ENCODE peak calls at places on chromosomes 13 and 19, in nine cellular contexts. N, O, T, J, W, V, L, A and I are unnamed samples.

GRCh38 chr19:10471909-10472308 is 31.2 kb downstream of the KEAP1 start:
- DNase-seq in L (no peak), O (no peak), V (no peak), A (no peak), W (no peak), J (peak; percentile 58), N (no peak), T (peak; percentile 35), I (no peak)

GRCh38 chr13:29713841-29714240 is 118.4 kb upstream of the SLC7A1 start:
- DNase-seq in L (no peak), J (no peak), O (no peak), T (peak; percentile 14), V (no peak), A (no peak), N (no peak), W (peak; percentile 42), I (no peak)

GRCh38 chr19:1417145-1417544 is 9.8 kb downstream of the DAZAP1 start:
- DNase-seq in V (no peak), L (no peak), T (peak; percentile 68), N (no peak), O (no peak), A (no peak), J (peak; percentile 46), W (peak; percentile 66), I (no peak)

GRCh38 chr13:67136157-67136556 is 94.0 kb downstream of the PCDH9 start:
- DNase-seq in A (no peak), T (no peak), J (no peak), L (no peak), W (no peak), N (no peak), O (no peak), V (no peak), I (no peak)

GRCh38 chr13:30376426-30377311 is 45.6 kb upstream of the UBE2L5 start:
- DNase-seq in V (peak; percentile 57), L (peak; percentile 72), O (no peak), J (no peak), T (no peak), N (peak; percentile 29), W (no peak), A (peak; percentile 42), I (peak; percentile 16)

GRCh38 chr19:6126335-6126974 is 9.0 kb upstream of the ACSBG2 start:
- DNase-seq in T (peak; percentile 41), W (peak; percentile 61), V (no peak), J (peak; percentile 73), N (no peak), A (peak; percentile 48), L (no peak), O (no peak), I (no peak)

GRCh38 chr19:11373166-11373884 is 1.1 kb upstream of the SWSAP1 start:
- DNase-seq in O (no peak), N (no peak), L (no peak), W (peak; percentile 75), T (no peak), J (peak; percentile 22), V (no peak), A (peak; percentile 87), I (peak; percentile 63)

GRCh38 chr13:59746291-59746962 is 417.3 kb downstream of the DIAPH3 start:
- DNase-seq in V (no peak), W (peak; percentile 29), L (no peak), A (no peak), J (peak; percentile 58), N (no peak), O (no peak), T (peak; percentile 26), I (no peak)

GRCh38 chr19:38290631-38291147 is 13.4 kb upstream of the C19orf33 start:
- DNase-seq in L (no peak), T (peak; percentile 90), V (no peak), A (no peak), W (peak; percentile 78), O (no peak), J (peak; percentile 67), N (no peak), I (no peak)

GRCh38 chr13:28778308-28779215 is 41.6 kb upstream of the MTUS2 start:
- DNase-seq in N (no peak), V (no peak), O (no peak), W (no peak), T (no peak), L (no peak), J (no peak), A (no peak), I (no peak)

GRCh38 chr13:59750860-59751259 is 412.9 kb downstream of the DIAPH3 start:
- DNase-seq in W (peak; percentile 92), T (peak; percentile 80), J (peak; percentile 53), N (no peak), L (no peak), A (no peak), V (no peak), O (no peak), I (no peak)

GRCh38 chr19:3699071-3699740 is 1.1 kb downstream of the PIP5K1C start:
- DNase-seq in J (peak; percentile 47), W (peak; percentile 64), A (no peak), V (no peak), T (no peak), N (no peak), O (peak; percentile 72), L (no peak), I (no peak)

GRCh38 chr19:387777-388176 is 21.2 kb downstream of the C2CD4C start:
- DNase-seq in O (no peak), A (no peak), N (no peak), T (no peak), W (no peak), V (no peak), J (no peak), L (no peak), I (no peak)

GRCh38 chr19:29263305-29264080 is 50.5 kb upstream of the UQCRFS1 start:
- DNase-seq in W (peak; percentile 56), V (peak; percentile 17), O (peak; percentile 47), T (peak; percentile 35), J (peak; percentile 55), A (no peak), L (peak; percentile 50), N (no peak), I (no peak)

GRCh38 chr13:96551540-96551939 is 442.7 kb downstream of the OXGR1 start:
- DNase-seq in O (no peak), W (no peak), T (no peak), N (no peak), A (no peak), J (no peak), L (no peak), V (no peak), I (no peak)

GRCh38 chr19:58346961-58347929 is 6.0 kb downstream of the A1BG start:
- DNase-seq in J (peak; percentile 54), N (peak; percentile 48), O (peak; percentile 79), T (peak; percentile 22), A (peak; percentile 90), V (peak; percentile 66), W (peak; percentile 89), L (peak; percentile 68), I (peak; percentile 32)

GRCh38 chr19:29526730-29527499 is 1.1 kb downstream of the VSTM2B start:
- DNase-seq in O (no peak), T (no peak), A (no peak), J (no peak), L (no peak), V (no peak), W (no peak), N (no peak), I (no peak)

GRCh38 chr19:10566658-10567410 is 1.0 kb upstream of the KRI1 start:
- DNase-seq in V (peak; percentile 39), L (peak; percentile 43), N (no peak), T (no peak), W (no peak), A (no peak), O (no peak), J (no peak), I (no peak)

GRCh38 chr19:33821871-33822270 is 25.2 kb downstream of the KCTD15 start:
- DNase-seq in N (no peak), V (no peak), W (no peak), T (no peak), J (peak; percentile 6), O (no peak), L (no peak), A (no peak), I (no peak)

GRCh38 chr19:38898788-38899446 is 501 bp downstream of the SIRT2 start:
- DNase-seq in N (no peak), L (no peak), J (peak; percentile 37), W (peak; percentile 39), T (peak; percentile 11), O (peak; percentile 50), V (no peak), A (no peak), I (no peak)

GRCh38 chr19:52188822-52189744 is 769 bp upstream of the PPP2R1A start:
- DNase-seq in J (no peak), N (peak; percentile 93), W (no peak), V (no peak), T (peak; percentile 60), A (no peak), O (peak; percentile 88), L (no peak), I (peak; percentile 100)

GRCh38 chr19:56159009-56159501 is 16.8 kb upstream of the GALP start:
- DNase-seq in A (no peak), W (no peak), L (no peak), T (no peak), J (no peak), V (no peak), N (no peak), O (no peak), I (no peak)

GRCh38 chr13:28219408-28220099 is 81.2 kb downstream of the PAN3 start:
- DNase-seq in O (no peak), N (no peak), L (no peak), V (no peak), J (no peak), A (no peak), W (no peak), T (no peak), I (no peak)

GRCh38 chr13:40063743-40064142 is 408.3 kb downstream of the COG6 start:
- DNase-seq in O (no peak), A (no peak), J (no peak), W (peak; percentile 39), T (peak; percentile 23), V (no peak), N (no peak), L (no peak), I (no peak)

GRCh38 chr13:74110053-74110452 is 24.2 kb downstream of the KLF12 start:
- DNase-seq in N (no peak), V (no peak), O (no peak), L (no peak), A (no peak), W (no peak), J (no peak), T (no peak), I (no peak)

GRCh38 chr13:41916173-41916954 is 44.5 kb downstream of the VWA8 start:
- DNase-seq in V (no peak), A (no peak), T (peak; percentile 65), J (peak; percentile 86), W (peak; percentile 78), L (no peak), O (no peak), N (no peak), I (no peak)

GRCh38 chr19:41696402-41697197 is 8.5 kb upstream of the CEACAM7 start:
- DNase-seq in A (no peak), J (no peak), O (no peak), V (no peak), T (no peak), N (no peak), W (peak; percentile 24), L (no peak), I (no peak)

GRCh38 chr13:98206946-98207345 is 29.9 kb upstream of the RNF113B start:
- DNase-seq in L (no peak), A (no peak), W (peak; percentile 81), N (no peak), T (peak; percentile 91), J (peak; percentile 77), O (no peak), V (no peak), I (no peak)

GRCh38 chr19:3857449-3858003 is 11.3 kb downstream of the ZFR2 start:
- DNase-seq in T (no peak), A (peak; percentile 61), O (no peak), V (no peak), N (no peak), W (peak; percentile 14), J (no peak), L (no peak), I (peak; percentile 29)

GRCh38 chr19:4324228-4324627 is 14.4 kb downstream of the STAP2 start:
- DNase-seq in T (no peak), N (no peak), V (no peak), W (no peak), A (no peak), L (no peak), J (no peak), O (no peak), I (no peak)

GRCh38 chr19:12944064-12944674 is 1.5 kb upstream of the RAD23A start:
- DNase-seq in W (no peak), L (no peak), T (no peak), J (no peak), O (no peak), V (no peak), N (no peak), A (no peak), I (no peak)